ENCODE peak calls at places on chromosomes 7 and 10, in seven cellular contexts. R is fibroblast of pulmonary artery, B is astrocyte of the spinal cord, T is iPS DF 6.9, I is WERI-Rb-1, A is endodermal cell, D is cardiac fibroblast. S is an unnamed sample.
A peak's percentile ranks its signal among the peaks of the same experiment; 100 is the strongest.

GRCh38 chr7:121235221-121235620 is 93.6 kb upstream of the WNT16 start:
- DNase-seq in T (no peak), I (no peak), R (no peak), B (no peak), D (no peak), A (no peak), S (no peak)

GRCh38 chr7:67673861-67674260 is 677.2 kb downstream of the TYW1 start:
- DNase-seq in D (no peak), B (no peak), T (no peak), A (no peak), I (no peak), R (no peak), S (no peak)

GRCh38 chr7:156999611-157000046 is 10.8 kb downstream of the MNX1 start:
- DNase-seq in A (peak; percentile 63), D (no peak), B (no peak), I (no peak), R (no peak), T (no peak), S (no peak)

GRCh38 chr7:130995252-130996081 is 261.5 kb upstream of the KLF14 start:
- DNase-seq in B (peak; percentile 58), T (no peak), R (no peak), D (no peak), I (no peak), A (no peak), S (no peak)

GRCh38 chr7:134480730-134481129 is 21.8 kb upstream of the AKR1B1 start:
- DNase-seq in B (peak; percentile 41), R (peak; percentile 54), I (no peak), A (peak; percentile 68), T (no peak), D (peak; percentile 66), S (peak; percentile 39)

GRCh38 chr7:134925766-134926165 is 60.5 kb upstream of the AGBL3 start:
- DNase-seq in A (no peak), B (no peak), T (no peak), R (no peak), I (no peak), D (no peak), S (no peak)

GRCh38 chr7:122143376-122143750 is 686 bp downstream of the AASS start:
- DNase-seq in T (no peak), A (peak; percentile 67), R (peak; percentile 30), B (peak; percentile 44), I (no peak), D (peak; percentile 34), S (no peak)

GRCh38 chr10:62738916-62739315 is 65.6 kb upstream of the ADO start:
- DNase-seq in I (no peak), R (peak; percentile 32), B (no peak), A (no peak), D (no peak), T (no peak), S (no peak)

GRCh38 chr10:86169506-86170254 is 196.9 kb downstream of the GRID1 start:
- DNase-seq in R (no peak), I (no peak), A (no peak), B (no peak), D (no peak), T (no peak), S (peak; percentile 65)

GRCh38 chr7:142557971-142558582 is 191.2 kb upstream of the PRSS1 start:
- DNase-seq in T (peak; percentile 73), I (peak; percentile 72), A (peak; percentile 87), B (peak; percentile 59), D (peak; percentile 82), R (peak; percentile 62), S (peak; percentile 70)

GRCh38 chr10:101969496-101969895 is 86.5 kb downstream of the ARMH3 start:
- DNase-seq in D (no peak), R (no peak), I (no peak), A (no peak), B (no peak), T (no peak), S (no peak)

GRCh38 chr7:90401989-90402388 is 1.3 kb upstream of the CLDN12 start:
- DNase-seq in A (no peak), I (no peak), T (no peak), B (no peak), D (no peak), R (peak; percentile 32), S (no peak)

GRCh38 chr10:42367532-42368230 is 270.7 kb downstream of the ZNF33B start:
- DNase-seq in T (peak; percentile 52), R (peak; percentile 95), B (peak; percentile 91), A (no peak), I (peak; percentile 9), D (peak; percentile 96), S (no peak)

GRCh38 chr10:99276848-99277486 is 41.3 kb upstream of the HPSE2 start:
- DNase-seq in T (peak; percentile 18), A (no peak), I (no peak), B (peak; percentile 6), R (peak; percentile 35), D (peak; percentile 38), S (peak; percentile 56)

GRCh38 chr10:12279281-12279680 is 70.1 kb upstream of the CAMK1D start:
- DNase-seq in R (no peak), A (no peak), I (no peak), D (no peak), B (no peak), T (no peak), S (no peak)

GRCh38 chr10:70978181-70978580 is 89.8 kb upstream of the PCBD1 start:
- DNase-seq in R (no peak), A (no peak), B (no peak), I (no peak), D (no peak), T (no peak), S (no peak)

GRCh38 chr10:121276046-121276445 is 322.2 kb downstream of the FGFR2 start:
- DNase-seq in D (no peak), B (no peak), R (no peak), I (no peak), A (no peak), T (no peak), S (no peak)

GRCh38 chr10:78879621-78880020 is 189.1 kb upstream of the ZMIZ1 start:
- DNase-seq in R (no peak), I (no peak), T (no peak), D (no peak), B (no peak), A (no peak), S (no peak)

GRCh38 chr7:6443372-6443941 is 4.3 kb downstream of the DAGLB start:
- DNase-seq in T (no peak), I (no peak), R (peak; percentile 91), A (no peak), B (peak; percentile 88), D (peak; percentile 97), S (no peak)

GRCh38 chr7:2633538-2634264 is 1.9 kb downstream of the TTYH3 start:
- DNase-seq in R (peak; percentile 90), A (peak; percentile 74), T (no peak), B (peak; percentile 87), D (peak; percentile 87), I (no peak), S (peak; percentile 95)

GRCh38 chr10:25966846-25967245 is 32.8 kb downstream of the MYO3A start:
- DNase-seq in T (no peak), B (no peak), R (no peak), D (no peak), A (no peak), I (no peak), S (no peak)

GRCh38 chr7:97126483-97127171 is 9.1 kb downstream of the SDHAF3 start:
- DNase-seq in I (peak; percentile 34), B (no peak), T (peak; percentile 18), A (peak; percentile 88), R (peak; percentile 16), D (peak; percentile 42), S (no peak)

GRCh38 chr10:69318087-69318996 is 40.0 kb downstream of the HK1 start:
- DNase-seq in D (peak; percentile 79), A (peak; percentile 96), I (peak; percentile 93), T (peak; percentile 68), B (peak; percentile 83), R (peak; percentile 77), S (peak; percentile 90)

GRCh38 chr10:69315610-69316312 is 37.5 kb downstream of the HK1 start:
- DNase-seq in R (no peak), B (no peak), A (peak; percentile 42), T (no peak), D (no peak), I (no peak), S (no peak)

GRCh38 chr10:69318997-69319727 is 40.9 kb downstream of the HK1 start:
- DNase-seq in I (peak; percentile 47), D (peak; percentile 77), R (peak; percentile 68), B (peak; percentile 59), A (peak; percentile 68), T (no peak), S (no peak)

GRCh38 chr10:69316313-69317059 is 38.2 kb downstream of the HK1 start:
- DNase-seq in R (peak; percentile 50), A (peak; percentile 53), I (no peak), T (no peak), D (peak; percentile 56), B (no peak), S (no peak)

DNA sequence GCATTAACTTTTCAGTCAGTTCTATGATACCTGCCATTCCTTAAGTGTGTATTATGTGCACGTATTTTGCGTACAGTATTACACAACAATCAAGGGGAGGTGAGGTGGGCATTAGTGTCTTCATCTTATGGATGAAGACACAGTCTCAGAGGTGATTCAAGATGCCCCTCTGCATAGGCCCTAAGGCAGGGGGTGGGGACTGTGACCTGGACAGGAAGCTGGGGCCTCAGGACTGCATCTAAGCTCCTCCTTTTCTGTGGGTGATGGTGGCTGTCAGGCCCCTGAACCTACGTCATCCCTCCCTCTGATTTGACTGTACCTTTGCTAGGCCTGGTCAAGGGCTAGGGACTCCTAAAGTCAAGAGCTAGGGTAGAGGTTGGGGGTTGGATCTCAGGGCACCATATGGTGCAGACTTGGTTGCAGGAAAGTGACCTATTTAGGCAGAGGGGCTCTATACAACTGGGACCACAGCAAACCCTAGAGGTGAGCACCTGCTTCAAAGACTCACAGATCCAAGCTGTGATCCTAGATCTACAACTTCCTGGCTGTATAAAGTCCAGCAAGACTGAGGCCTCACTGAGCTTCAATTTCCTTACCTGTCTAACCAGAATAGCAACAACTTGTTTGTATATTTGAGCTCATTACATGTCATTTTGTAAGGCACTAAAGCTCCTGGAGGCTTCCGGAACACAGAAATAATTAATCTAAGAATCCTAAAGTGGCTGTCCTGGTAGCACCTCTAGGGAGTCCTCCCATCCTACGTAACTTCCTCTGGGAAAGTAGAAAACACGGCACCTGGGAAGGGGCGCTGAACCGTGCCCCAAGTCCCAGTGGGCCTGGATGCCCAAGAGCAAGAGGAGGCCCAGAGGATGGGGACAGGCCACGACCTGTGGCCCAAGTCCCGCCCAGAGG is 39.1 kb downstream of the HK1 start:
- DNase-seq in R (no peak), A (peak; percentile 67), B (no peak), D (no peak), I (peak; percentile 57), T (no peak), S (peak; percentile 43)
- H3K4me3 ChIP-seq in R (peak overlapping the region; percentile 96), A (peak overlapping the region; percentile 87), B (peak overlapping the region; percentile 89), D (peak overlapping the region; percentile 96), I (peak overlapping the region; percentile 81), T (peak overlapping the region; percentile 93), S (peak overlapping the region; percentile 48)

GRCh38 chr7:104327534-104327933 is 869 bp upstream of the LHFPL3 start:
- DNase-seq in B (no peak), I (no peak), R (no peak), T (no peak), D (no peak), A (no peak), S (no peak)
- H3K4me3 ChIP-seq in B (no peak overlapping the region), I (no peak overlapping the region), R (no peak overlapping the region), T (no peak overlapping the region), D (no peak overlapping the region), A (no peak overlapping the region), S (no peak overlapping the region)

GRCh38 chr7:3753868-3754267 is 452.8 kb downstream of the SDK1 start:
- DNase-seq in A (no peak), D (no peak), I (no peak), T (no peak), B (no peak), R (no peak), S (no peak)
- H3K4me3 ChIP-seq in A (peak overlapping the region; percentile 48), D (no peak overlapping the region), I (no peak overlapping the region), T (no peak overlapping the region), B (no peak overlapping the region), R (no peak overlapping the region), S (no peak overlapping the region)

GRCh38 chr7:128351296-128352123 is 7.8 kb upstream of the RBM28 start:
- DNase-seq in B (no peak), T (no peak), A (peak; percentile 71), D (no peak), I (no peak), R (no peak), S (no peak)
- H3K4me3 ChIP-seq in B (no peak overlapping the region), T (peak overlapping the region; percentile 2), A (no peak overlapping the region), D (no peak overlapping the region), I (no peak overlapping the region), R (no peak overlapping the region), S (no peak overlapping the region)

S was measured in NB4.